ENCODE peak calls at places on chromosomes 6 and 20, in ten cellular contexts. V, U, E, J, K, O, I, X, Q and M are unnamed samples.

GRCh38 chr6:135576055-135576454 is 78.5 kb upstream of the AHI1 start:
- DNase-seq in V (no peak), Q (no peak), I (no peak), K (no peak), J (no peak), X (no peak), O (peak), E (no peak), U (no peak), M (no peak)

GRCh38 chr6:37024665-37025337 is 19.3 kb downstream of the FGD2 start:
- DNase-seq in X (no peak), I (no peak), U (peak), O (peak), V (no peak), J (no peak), Q (no peak), E (no peak), K (no peak), M (no peak)

GRCh38 chr20:33791540-33791939 is 19.6 kb upstream of the CHMP4B start:
- DNase-seq in J (no peak), Q (no peak), U (no peak), O (no peak), E (no peak), I (no peak), X (no peak), V (no peak), K (no peak), M (no peak)

GRCh38 chr6:84762941-84763396 is 1.4 kb downstream of the TBX18 start:
- DNase-seq in K (peak), U (no peak), Q (peak), V (peak), I (no peak), J (peak), E (no peak), X (no peak), O (no peak), M (peak)

GRCh38 chr6:89035252-89036106 is 45.1 kb upstream of the PNRC1 start:
- DNase-seq in V (no peak), U (peak), K (no peak), J (peak), X (peak), Q (no peak), O (peak), E (peak), I (peak), M (no peak)

GRCh38 chr20:38985060-38985459 is 22.9 kb downstream of the DHX35 start:
- DNase-seq in U (no peak), I (no peak), K (no peak), E (no peak), V (no peak), Q (no peak), J (no peak), O (peak), X (no peak), M (no peak)

GRCh38 chr20:21510414-21510971 is 3.4 kb downstream of the NKX2-2 start:
- DNase-seq in U (no peak), J (no peak), Q (peak), V (peak), E (no peak), X (no peak), O (peak), K (peak), I (no peak), M (no peak)

GRCh38 chr20:44433751-44434538 is 41.7 kb upstream of the TTPAL start:
- DNase-seq in J (no peak), K (no peak), V (no peak), U (peak), E (no peak), Q (no peak), O (no peak), X (no peak), I (no peak), M (no peak)

GRCh38 chr6:7737867-7738266 is 12.0 kb downstream of the BMP6 start:
- DNase-seq in Q (no peak), E (no peak), X (no peak), J (no peak), O (no peak), K (no peak), U (no peak), I (no peak), V (no peak), M (no peak)

GRCh38 chr20:12241065-12241464 is 323.4 kb downstream of the BTBD3 start:
- DNase-seq in U (no peak), K (no peak), V (no peak), O (no peak), J (no peak), I (no peak), Q (no peak), E (no peak), X (no peak), M (no peak)

GRCh38 chr20:38299963-38300362 is 4.0 kb upstream of the BPI start:
- DNase-seq in X (no peak), Q (no peak), I (no peak), O (no peak), E (no peak), U (no peak), K (no peak), V (no peak), J (no peak), M (no peak)

GRCh38 chr6:21749754-21750153 is 156.2 kb downstream of the SOX4 start:
- DNase-seq in O (no peak), E (no peak), V (no peak), I (no peak), U (no peak), X (no peak), K (no peak), Q (no peak), J (no peak), M (no peak)

GRCh38 chr20:13858496-13859270 is 73.9 kb downstream of the NDUFAF5 start:
- DNase-seq in O (peak), V (no peak), J (no peak), I (no peak), Q (no peak), U (no peak), X (no peak), K (no peak), E (no peak), M (no peak)

GRCh38 chr6:19024737-19025136 is 637.6 kb downstream of the RNF144B start:
- DNase-seq in K (peak), V (peak), E (no peak), Q (peak), O (peak), J (no peak), U (peak), I (no peak), X (no peak), M (no peak)

GRCh38 chr6:39295538-39295937 is 18.7 kb downstream of the KCNK17 start:
- DNase-seq in J (peak), I (no peak), Q (no peak), X (no peak), U (no peak), K (no peak), O (peak), E (no peak), V (no peak), M (no peak)

GRCh38 chr20:373171-373890 is 7.2 kb upstream of the TRIB3 start:
- DNase-seq in V (no peak), X (no peak), O (peak), E (peak), U (no peak), K (peak), Q (no peak), J (no peak), I (no peak), M (peak)

GRCh38 chr6:44222486-44222986 is 859 bp upstream of the SLC29A1 start:
- DNase-seq in X (peak), U (no peak), I (no peak), Q (no peak), J (no peak), K (no peak), E (no peak), O (no peak), V (no peak), M (no peak)

GRCh38 chr20:57693002-57693582 is 16.7 kb downstream of the PMEPA1 start:
- DNase-seq in I (no peak), K (peak), E (no peak), X (no peak), O (no peak), U (peak), J (no peak), V (no peak), Q (peak), M (no peak)

GRCh38 chr6:41694815-41695536 is 40.4 kb downstream of the TFEB start:
- DNase-seq in K (no peak), J (no peak), I (no peak), X (no peak), Q (no peak), V (no peak), U (no peak), O (peak), E (no peak), M (no peak)

GRCh38 chr6:87661503-87661902 is 40.5 kb downstream of the AKIRIN2 start:
- DNase-seq in I (no peak), X (no peak), K (no peak), U (no peak), O (peak), V (no peak), Q (no peak), E (no peak), J (no peak), M (no peak)

GRCh38 chr6:132132420-132132819 is 181.2 kb upstream of the CCN2 start:
- DNase-seq in E (no peak), V (no peak), I (no peak), X (no peak), Q (no peak), J (no peak), K (no peak), U (no peak), O (peak), M (no peak)

GRCh38 chr6:7232351-7232750 is 80.6 kb downstream of the SSR1 start:
- DNase-seq in J (no peak), U (no peak), Q (no peak), I (no peak), O (no peak), V (no peak), X (no peak), K (no peak), E (no peak), M (no peak)

GRCh38 chr6:128519931-128520435 is 416 bp downstream of the PTPRK start:
- DNase-seq in K (no peak), U (peak), V (no peak), O (peak), I (peak), E (no peak), J (no peak), X (peak), Q (peak), M (peak)

GRCh38 chr6:128520436-128521301 is at the start of gene PTPRK:
- DNase-seq in E (no peak), O (peak), J (peak), Q (peak), V (peak), U (peak), I (peak), X (peak), K (peak), M (peak)

GRCh38 chr6:128521302-128521632 is 868 bp upstream of the PTPRK start:
- DNase-seq in E (no peak), J (no peak), U (no peak), K (no peak), V (no peak), O (peak), X (no peak), Q (no peak), I (no peak), M (no peak)

GRCh38 chr6:128518531-128519131 is 1.8 kb downstream of the PTPRK start:
- DNase-seq in I (no peak), J (no peak), Q (no peak), K (no peak), E (no peak), O (no peak), V (no peak), U (no peak), X (no peak), M (no peak)

GRCh38 chr6:128519132-128519930 is 1.1 kb downstream of the PTPRK start:
- DNase-seq in E (no peak), O (peak), V (peak), U (peak), Q (peak), X (peak), K (peak), J (peak), I (peak), M (peak)
- TF ChIP-seq CTCF in E (peak), O (no peak), V (no peak), U (no peak), Q (no peak), X (peak), K (no peak), J (peak), I (peak), M (no peak)

DNA sequence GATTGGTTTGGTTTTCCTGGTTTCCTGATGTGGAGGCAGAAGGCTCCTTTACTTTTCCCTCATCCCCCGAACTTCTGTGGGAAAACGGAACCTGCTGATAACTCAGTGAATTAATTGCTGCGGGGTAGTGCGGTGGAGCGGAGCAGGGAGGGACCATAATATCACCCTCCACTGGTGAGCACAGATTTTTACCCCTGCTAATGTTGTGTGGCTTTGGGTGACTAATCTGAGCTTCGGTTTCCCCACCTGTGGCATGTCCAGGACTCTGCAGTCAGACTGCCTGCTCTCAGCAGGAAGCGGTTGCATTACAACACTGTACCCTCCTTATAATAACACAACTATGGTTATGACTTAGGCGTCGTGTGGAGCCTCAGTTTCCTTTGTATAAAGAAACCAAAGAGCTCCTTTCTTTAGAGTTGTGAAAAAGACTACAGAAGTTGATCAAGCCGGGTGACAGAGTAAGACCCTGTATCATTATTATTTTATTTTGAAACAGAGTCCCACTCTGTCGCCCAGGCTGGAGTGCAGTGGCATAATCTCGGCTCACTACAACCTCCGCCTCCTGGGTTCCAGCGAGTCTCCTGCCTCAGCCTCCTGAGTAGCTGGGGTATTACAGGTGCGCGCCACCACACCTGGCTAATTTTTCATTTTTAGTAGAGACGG is 2.2 kb upstream of the ID1 start:
- DNase-seq in O (peak), V (peak), Q (no peak), I (no peak), E (no peak), X (no peak), K (no peak), J (no peak), U (no peak), M (no peak)
- TF ChIP-seq CTCF in O (no peak), V (no peak), Q (no peak), I (no peak), E (no peak), X (no peak), K (no peak), J (no peak), U (no peak), M (no peak)

DNA sequence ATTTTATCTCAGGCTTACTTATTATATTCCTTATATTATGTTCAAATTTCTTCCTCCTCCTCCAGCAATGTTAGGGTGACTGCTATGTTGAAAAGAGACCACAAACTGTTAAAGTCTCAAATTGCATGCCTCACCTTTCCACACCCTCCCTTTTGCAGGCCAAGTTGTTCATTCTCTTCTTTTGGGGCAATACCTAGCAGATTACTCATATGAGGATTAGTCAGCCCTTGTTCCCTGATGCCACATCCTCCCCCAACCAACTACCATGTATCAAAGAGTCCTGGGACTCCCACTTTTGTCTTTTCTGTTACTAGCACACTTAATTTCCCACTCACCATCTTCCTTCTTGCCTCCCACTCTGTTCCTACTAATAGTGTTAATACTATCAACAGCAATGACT is 434.7 kb downstream of the BCKDHB start:
- DNase-seq in V (no peak), O (peak), I (no peak), K (no peak), Q (no peak), E (peak), U (no peak), J (no peak), X (no peak), M (no peak)
- TF ChIP-seq CTCF in V (no peak), O (no peak), I (no peak), K (no peak), Q (no peak), E (no peak), U (no peak), J (no peak), X (no peak), M (no peak)

DNA sequence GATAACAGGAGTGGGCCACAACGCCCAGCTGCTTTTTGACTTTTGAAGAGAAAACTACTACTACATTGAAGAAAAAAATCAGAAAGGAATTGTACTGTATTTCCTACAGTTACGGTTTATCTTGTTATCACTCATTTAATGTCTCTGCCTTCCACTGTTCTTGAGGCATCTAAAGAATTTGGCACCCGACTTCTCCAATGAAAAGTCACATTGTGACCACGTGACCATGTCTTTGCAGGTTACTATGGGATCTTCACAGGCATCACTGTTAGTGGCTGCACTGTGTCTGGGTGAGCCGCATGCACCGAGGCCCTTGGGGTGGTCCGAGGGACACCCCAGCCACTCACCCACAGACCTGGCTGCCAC is 26.8 kb downstream of the RRBP1 start:
- DNase-seq in Q (no peak), V (no peak), K (no peak), E (no peak), O (no peak), X (peak), J (peak), U (peak), I (no peak), M (no peak)
- TF ChIP-seq CTCF in Q (no peak), V (no peak), K (peak), E (no peak), O (no peak), X (no peak), J (no peak), U (no peak), I (peak), M (no peak)